ENCODE peak calls at places on chromosomes 2 and 18, in five cellular contexts. One of them, this sample, is unnamed.

GRCh38 chr2:23698733-23699391 is 228.1 kb downstream of the ATAD2B start:
- DNase-seq in right cardiac atrium: no peak
- DNase-seq in pancreas: no peak
- DNase-seq in hepatocyte: no peak
- DNase-seq in IMR-90: peak; percentile 33
- DNase-seq in this sample: peak; percentile 30

GRCh38 chr2:158024288-158024898 is 77.3 kb upstream of the UPP2 start:
- DNase-seq in hepatocyte: peak; percentile 66
- DNase-seq in pancreas: peak; percentile 60
- DNase-seq in right cardiac atrium: peak; percentile 68
- DNase-seq in IMR-90: peak; percentile 31
- DNase-seq in this sample: peak; percentile 61

GRCh38 chr2:172101707-172102158 is 967 bp downstream of the DLX2 start:
- DNase-seq in IMR-90: no peak
- DNase-seq in hepatocyte: no peak
- DNase-seq in pancreas: peak; percentile 19
- DNase-seq in right cardiac atrium: peak; percentile 30
- DNase-seq in this sample: no peak

GRCh38 chr2:188333751-188334524 is 42.3 kb downstream of the GULP1 start:
- DNase-seq in pancreas: no peak
- DNase-seq in right cardiac atrium: peak; percentile 62
- DNase-seq in IMR-90: peak; percentile 39
- DNase-seq in hepatocyte: no peak
- DNase-seq in this sample: no peak

GRCh38 chr2:28422903-28423741 is 30.5 kb downstream of the FOSL2 start:
- DNase-seq in pancreas: no peak
- DNase-seq in IMR-90: no peak
- DNase-seq in hepatocyte: no peak
- DNase-seq in right cardiac atrium: peak; percentile 56
- DNase-seq in this sample: no peak

GRCh38 chr2:5691659-5692529 is at the start of gene SOX11:
- DNase-seq in pancreas: no peak
- DNase-seq in hepatocyte: peak; percentile 97
- DNase-seq in IMR-90: peak; percentile 95
- DNase-seq in right cardiac atrium: peak; percentile 69
- DNase-seq in this sample: no peak

GRCh38 chr2:239055756-239056493 is 208.0 kb downstream of the TWIST2 start:
- DNase-seq in right cardiac atrium: no peak
- DNase-seq in IMR-90: no peak
- DNase-seq in hepatocyte: no peak
- DNase-seq in pancreas: no peak
- DNase-seq in this sample: peak; percentile 5

GRCh38 chr18:5132987-5133386 is 64.1 kb downstream of the AKAIN1 start:
- DNase-seq in hepatocyte: no peak
- DNase-seq in pancreas: no peak
- DNase-seq in right cardiac atrium: no peak
- DNase-seq in IMR-90: no peak
- DNase-seq in this sample: no peak

GRCh38 chr2:170917957-170918356 is 11.1 kb upstream of the GORASP2 start:
- DNase-seq in pancreas: no peak
- DNase-seq in right cardiac atrium: no peak
- DNase-seq in hepatocyte: peak; percentile 12
- DNase-seq in IMR-90: no peak
- DNase-seq in this sample: no peak

GRCh38 chr2:240566203-240567136 is 1.8 kb upstream of the RNPEPL1 start:
- DNase-seq in IMR-90: peak; percentile 70
- DNase-seq in pancreas: peak; percentile 91
- DNase-seq in right cardiac atrium: peak; percentile 98
- DNase-seq in hepatocyte: peak; percentile 95
- DNase-seq in this sample: peak; percentile 79

GRCh38 chr2:63347361-63347760 is 240.9 kb downstream of the WDPCP start:
- DNase-seq in IMR-90: no peak
- DNase-seq in hepatocyte: no peak
- DNase-seq in right cardiac atrium: no peak
- DNase-seq in pancreas: no peak
- DNase-seq in this sample: no peak

GRCh38 chr2:30428827-30429461 is 18.1 kb upstream of the LCLAT1 start:
- DNase-seq in pancreas: no peak
- DNase-seq in hepatocyte: no peak
- DNase-seq in right cardiac atrium: no peak
- DNase-seq in IMR-90: no peak
- DNase-seq in this sample: no peak

GRCh38 chr2:199862779-199863178 is 11.8 kb upstream of the FTCDNL1 start:
- DNase-seq in IMR-90: no peak
- DNase-seq in pancreas: no peak
- DNase-seq in right cardiac atrium: no peak
- DNase-seq in hepatocyte: no peak
- DNase-seq in this sample: no peak

GRCh38 chr2:161090401-161090800 is 69.8 kb upstream of the TANK start:
- DNase-seq in hepatocyte: no peak
- DNase-seq in right cardiac atrium: peak; percentile 41
- DNase-seq in pancreas: no peak
- DNase-seq in IMR-90: peak; percentile 12
- DNase-seq in this sample: peak; percentile 90

GRCh38 chr2:158620656-158621055 is 163.9 kb downstream of the PKP4 start:
- DNase-seq in hepatocyte: no peak
- DNase-seq in IMR-90: no peak
- DNase-seq in right cardiac atrium: no peak
- DNase-seq in pancreas: no peak
- DNase-seq in this sample: no peak

GRCh38 chr2:165293439-165294420 is 54.5 kb downstream of the SCN2A start:
- DNase-seq in hepatocyte: peak; percentile 94
- DNase-seq in right cardiac atrium: no peak
- DNase-seq in pancreas: peak; percentile 65
- DNase-seq in IMR-90: peak; percentile 87
- DNase-seq in this sample: peak; percentile 73

GRCh38 chr2:142865924-142866323 is 11.5 kb upstream of the KYNU start:
- DNase-seq in pancreas: no peak
- DNase-seq in right cardiac atrium: no peak
- DNase-seq in hepatocyte: no peak
- DNase-seq in IMR-90: peak; percentile 30
- DNase-seq in this sample: peak; percentile 45

GRCh38 chr2:190668892-190669291 is 20.0 kb downstream of the NAB1 start:
- DNase-seq in pancreas: no peak
- DNase-seq in right cardiac atrium: no peak
- DNase-seq in hepatocyte: no peak
- DNase-seq in IMR-90: no peak
- DNase-seq in this sample: no peak

GRCh38 chr2:42569116-42569711 is 782 bp downstream of the MTA3 start:
- DNase-seq in hepatocyte: peak; percentile 48
- DNase-seq in pancreas: peak; percentile 21
- DNase-seq in IMR-90: peak; percentile 12
- DNase-seq in right cardiac atrium: peak; percentile 64
- DNase-seq in this sample: peak; percentile 69

GRCh38 chr2:59339837-59340207 is 1098.7 kb upstream of the FANCL start:
- DNase-seq in hepatocyte: no peak
- DNase-seq in right cardiac atrium: no peak
- DNase-seq in pancreas: no peak
- DNase-seq in IMR-90: no peak
- DNase-seq in this sample: no peak

GRCh38 chr2:230678451-230678850 is 34.2 kb upstream of the CAB39 start:
- DNase-seq in hepatocyte: no peak
- DNase-seq in pancreas: no peak
- DNase-seq in IMR-90: no peak
- DNase-seq in right cardiac atrium: no peak
- DNase-seq in this sample: no peak

GRCh38 chr2:215879977-215880940 is 133.1 kb downstream of the MREG start:
- DNase-seq in pancreas: no peak
- DNase-seq in right cardiac atrium: no peak
- DNase-seq in IMR-90: peak; percentile 68
- DNase-seq in hepatocyte: no peak
- DNase-seq in this sample: no peak

GRCh38 chr2:190537765-190538164 is 3.2 kb upstream of the NEMP2 start:
- DNase-seq in IMR-90: peak; percentile 24
- DNase-seq in hepatocyte: no peak
- DNase-seq in right cardiac atrium: no peak
- DNase-seq in pancreas: no peak
- DNase-seq in this sample: no peak

GRCh38 chr2:37665622-37666362 is 5.7 kb downstream of the CDC42EP3 start:
- DNase-seq in hepatocyte: no peak
- DNase-seq in IMR-90: no peak
- DNase-seq in pancreas: no peak
- DNase-seq in right cardiac atrium: no peak
- DNase-seq in this sample: no peak

GRCh38 chr2:25587361-25587760 is 86.0 kb downstream of the DTNB start:
- DNase-seq in hepatocyte: no peak
- DNase-seq in IMR-90: peak; percentile 68
- DNase-seq in pancreas: no peak
- DNase-seq in right cardiac atrium: no peak
- DNase-seq in this sample: peak; percentile 55

GRCh38 chr2:23900927-23901322 is 26.0 kb downstream of the ATAD2B start:
- DNase-seq in pancreas: no peak
- DNase-seq in IMR-90: peak; percentile 94
- DNase-seq in right cardiac atrium: no peak
- DNase-seq in hepatocyte: peak; percentile 23
- DNase-seq in this sample: peak; percentile 85

DNA sequence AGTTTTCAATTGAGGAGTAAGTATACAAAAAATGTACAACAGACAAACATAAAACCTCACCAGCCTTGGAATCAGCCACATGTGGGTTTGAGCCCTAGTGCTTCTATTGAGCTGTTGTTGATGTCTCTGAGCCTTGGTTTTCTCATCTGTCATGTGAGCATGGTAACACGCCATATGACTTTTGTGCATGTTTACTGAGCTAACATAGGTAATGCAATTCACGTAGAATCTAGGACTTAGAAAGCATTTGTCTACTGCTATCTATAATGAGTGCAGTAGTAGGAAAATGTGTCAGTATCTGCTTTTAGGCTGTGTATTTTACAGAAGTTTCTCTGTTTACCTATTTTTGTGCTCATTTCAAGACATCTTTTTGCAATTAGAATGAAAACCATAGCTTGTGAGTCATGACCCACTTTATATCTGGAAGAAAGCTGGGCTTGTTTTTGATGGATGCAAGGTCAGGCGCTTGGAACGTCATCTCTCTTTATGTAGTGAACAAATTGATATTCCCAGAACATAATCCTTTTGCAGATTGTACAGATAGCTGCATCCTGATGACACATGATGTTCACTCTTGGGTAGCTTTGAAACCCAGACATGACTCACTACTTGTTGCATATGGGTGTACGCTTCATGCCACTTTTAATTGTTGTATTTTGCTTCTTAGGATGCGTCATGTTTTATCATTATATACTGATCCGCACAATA is 94.3 kb downstream of the RNF144A start:
- DNase-seq in pancreas: no peak
- DNase-seq in right cardiac atrium: no peak
- DNase-seq in hepatocyte: no peak
- DNase-seq in IMR-90: no peak
- DNase-seq in this sample: no peak
- H3K4me1 ChIP-seq in pancreas: peaks cover 50% of the 10 kb centered on the region
- H3K4me1 ChIP-seq in right cardiac atrium: peaks cover 25% of the 10 kb centered on the region
- H3K4me1 ChIP-seq in hepatocyte: peaks cover 22% of the 10 kb centered on the region
- H3K4me1 ChIP-seq in IMR-90: no peaks in the 10 kb centered on the region
- H3K4me1 ChIP-seq in this sample: peaks cover 4% of the 10 kb centered on the region

GRCh38 chr18:33579147-33579867 is 1.3 kb downstream of the ASXL3 start:
- DNase-seq in pancreas: no peak
- DNase-seq in hepatocyte: peak; percentile 14
- DNase-seq in IMR-90: no peak
- DNase-seq in right cardiac atrium: no peak
- DNase-seq in this sample: peak; percentile 25

GRCh38 chr18:33581816-33582215 is 3.8 kb downstream of the ASXL3 start:
- DNase-seq in hepatocyte: no peak
- DNase-seq in right cardiac atrium: no peak
- DNase-seq in IMR-90: no peak
- DNase-seq in pancreas: no peak
- DNase-seq in this sample: no peak

GRCh38 chr18:33580540-33580939 is 2.5 kb downstream of the ASXL3 start:
- DNase-seq in hepatocyte: no peak
- DNase-seq in right cardiac atrium: no peak
- DNase-seq in pancreas: no peak
- DNase-seq in IMR-90: no peak
- DNase-seq in this sample: no peak

GRCh38 chr18:33578371-33579146 is 540 bp downstream of the ASXL3 start:
- DNase-seq in pancreas: peak; percentile 41
- DNase-seq in hepatocyte: peak; percentile 58
- DNase-seq in right cardiac atrium: peak; percentile 73
- DNase-seq in IMR-90: no peak
- DNase-seq in this sample: no peak

GRCh38 chr18:33579868-33580205 is 1.8 kb downstream of the ASXL3 start:
- DNase-seq in hepatocyte: no peak
- DNase-seq in pancreas: no peak
- DNase-seq in right cardiac atrium: no peak
- DNase-seq in IMR-90: no peak
- DNase-seq in this sample: no peak
- H3K4me3 ChIP-seq in hepatocyte: peak overlapping the region; percentile 82
- H3K4me3 ChIP-seq in pancreas: no peak overlapping the region
- H3K4me3 ChIP-seq in right cardiac atrium: peak overlapping the region; percentile 97
- H3K4me3 ChIP-seq in IMR-90: no peak overlapping the region
- H3K4me3 ChIP-seq in this sample: no peak overlapping the region

GRCh38 chr18:11368020-11368419 is 218.7 kb upstream of the PIEZO2 start:
- DNase-seq in hepatocyte: no peak
- DNase-seq in pancreas: no peak
- DNase-seq in right cardiac atrium: no peak
- DNase-seq in IMR-90: peak; percentile 36
- DNase-seq in this sample: no peak
- H3K4me1 ChIP-seq in hepatocyte: no peaks in the 10 kb centered on the region
- H3K4me1 ChIP-seq in pancreas: no peaks in the 10 kb centered on the region
- H3K4me1 ChIP-seq in right cardiac atrium: no peaks in the 10 kb centered on the region
- H3K4me1 ChIP-seq in IMR-90: peaks cover 2% of the 10 kb centered on the region
- H3K4me1 ChIP-seq in this sample: no peaks in the 10 kb centered on the region

GRCh38 chr2:44802409-44803099 is 138.9 kb upstream of the SIX3 start:
- DNase-seq in hepatocyte: no peak
- DNase-seq in right cardiac atrium: no peak
- DNase-seq in pancreas: no peak
- DNase-seq in IMR-90: no peak
- DNase-seq in this sample: peak; percentile 57
- H3K4me3 ChIP-seq in hepatocyte: no peak overlapping the region
- H3K4me3 ChIP-seq in right cardiac atrium: peak overlapping the region; percentile 47
- H3K4me3 ChIP-seq in pancreas: no peak overlapping the region
- H3K4me3 ChIP-seq in IMR-90: no peak overlapping the region
- H3K4me3 ChIP-seq in this sample: peak overlapping the region; percentile 64

This sample was measured in endothelial cell of umbilical vein.